ENCODE peak calls at places on chromosome 13, in eight cellular contexts. R is T-helper 1 cell, A is breast epithelium, I is germinal center, Z is cardiac muscle cell, N is IMR-90, X is Ammon's horn, O is NCI-H524 treated with DMSO at 0.1 percent for 48 hours. B is an unnamed sample.

GRCh38 chr13:109745702-109746101 is 40.7 kb downstream of the IRS2 start:
- DNase-seq in Z (no peak), A (no peak), R (no peak), X (no peak), O (no peak), N (no peak), I (no peak), B (no peak)

GRCh38 chr13:65946387-65946786 is 1283.7 kb downstream of the PCDH9 start:
- DNase-seq in N (no peak), Z (no peak), X (no peak), R (no peak), O (no peak), A (no peak), I (no peak), B (no peak)

GRCh38 chr13:51614350-51614786 is 30.1 kb downstream of the WDFY2 start:
- DNase-seq in N (no peak), R (peak; percentile 22), X (peak; percentile 82), O (peak; percentile 79), I (peak; percentile 29), Z (no peak), A (peak; percentile 33), B (peak; percentile 78)

GRCh38 chr13:114219406-114219805 is 15.3 kb upstream of the CDC16 start:
- DNase-seq in N (no peak), A (no peak), I (no peak), R (no peak), O (no peak), Z (no peak), X (no peak), B (no peak)

GRCh38 chr13:101626925-101627555 is 174.6 kb downstream of the ITGBL1 start:
- DNase-seq in O (no peak), I (no peak), R (no peak), Z (no peak), N (peak; percentile 2), A (no peak), X (no peak), B (peak; percentile 41)

GRCh38 chr13:21060063-21060826 is 1.1 kb downstream of the LATS2 start:
- DNase-seq in I (no peak), O (no peak), A (no peak), N (peak; percentile 51), X (no peak), R (no peak), Z (peak; percentile 64), B (no peak)

GRCh38 chr13:70183041-70183440 is 74.8 kb upstream of the KLHL1 start:
- DNase-seq in X (no peak), Z (no peak), I (no peak), O (no peak), A (no peak), N (no peak), R (no peak), B (no peak)

GRCh38 chr13:75685239-75685697 is 49.1 kb downstream of the LMO7 start:
- DNase-seq in Z (no peak), I (no peak), X (no peak), O (no peak), N (peak; percentile 91), A (peak; percentile 76), R (no peak), B (no peak)

GRCh38 chr13:41756198-41756885 is 204.6 kb downstream of the VWA8 start:
- DNase-seq in R (no peak), Z (no peak), A (no peak), O (no peak), I (no peak), N (no peak), X (no peak), B (peak; percentile 61)

GRCh38 chr13:72255908-72256307 is 388.9 kb upstream of the DACH1 start:
- DNase-seq in N (no peak), O (peak; percentile 74), I (no peak), Z (peak; percentile 77), X (peak; percentile 47), A (no peak), R (no peak), B (no peak)

GRCh38 chr13:45521292-45521691 is 56.6 kb downstream of the COG3 start:
- DNase-seq in N (peak; percentile 86), A (no peak), R (no peak), Z (peak; percentile 14), X (peak; percentile 35), I (no peak), O (no peak), B (no peak)

GRCh38 chr13:50685491-50685890 is 158.0 kb downstream of the DLEU7 start:
- DNase-seq in N (no peak), I (no peak), A (peak; percentile 44), X (peak; percentile 90), O (no peak), R (no peak), Z (peak; percentile 43), B (no peak)

GRCh38 chr13:34435338-34435737 is 506.7 kb upstream of the NBEA start:
- DNase-seq in I (no peak), R (no peak), N (no peak), A (no peak), Z (no peak), X (no peak), O (no peak), B (no peak)

GRCh38 chr13:67769063-67769986 is 539.2 kb upstream of the PCDH9 start:
- DNase-seq in N (no peak), I (no peak), X (no peak), R (no peak), O (no peak), A (no peak), Z (no peak), B (no peak)

GRCh38 chr13:40192516-40193257 is 473.8 kb downstream of the FOXO1 start:
- DNase-seq in R (no peak), A (peak; percentile 44), N (no peak), O (no peak), I (no peak), Z (no peak), X (no peak), B (no peak)

B was measured in Karpas-422.